ENCODE peak calls at places on chromosomes 7 and 10, in seven cellular contexts. U, C, M, F, O, J and N are unnamed samples.
A peak's percentile ranks its signal among the peaks of the same experiment; 100 is the strongest.

GRCh38 chr10:88897019-88897853 is 17.2 kb downstream of the STAMBPL1 start:
- DNase-seq in U (peak; percentile 44), C (no peak), M (no peak), F (no peak), O (no peak), J (peak; percentile 33), N (no peak)

GRCh38 chr10:24541239-24541753 is 182.4 kb downstream of the ARHGAP21 start:
- DNase-seq in U (peak; percentile 97), C (no peak), M (no peak), F (no peak), O (no peak), J (no peak), N (no peak)

GRCh38 chr10:9845075-9845474 is 1172.6 kb upstream of the CELF2 start:
- DNase-seq in U (no peak), C (no peak), M (no peak), F (no peak), O (no peak), J (no peak), N (no peak)

GRCh38 chr7:47816647-47817046 is 131.6 kb downstream of the PKD1L1 start:
- DNase-seq in U (peak; percentile 35), C (no peak), M (no peak), F (no peak), O (no peak), J (no peak), N (no peak)

GRCh38 chr7:1900847-1901246 is 230.8 kb downstream of the ELFN1 start:
- DNase-seq in U (no peak), C (no peak), M (peak; percentile 51), F (no peak), O (peak; percentile 9), J (no peak), N (peak; percentile 33)

GRCh38 chr10:80530251-80530650 is 7.5 kb upstream of the SH2D4B start:
- DNase-seq in U (peak; percentile 40), C (peak; percentile 42), M (no peak), F (no peak), O (peak; percentile 55), J (peak; percentile 33), N (no peak)

GRCh38 chr10:29736325-29737208 is 101.8 kb upstream of the SVIL start:
- DNase-seq in U (no peak), C (peak; percentile 87), M (peak; percentile 88), F (peak; percentile 80), O (peak; percentile 75), J (peak; percentile 70), N (no peak)

GRCh38 chr7:38858281-38858884 is 50.6 kb downstream of the VPS41 start:
- DNase-seq in U (no peak), C (no peak), M (no peak), F (no peak), O (no peak), J (no peak), N (no peak)

GRCh38 chr7:18387191-18387720 is 108.3 kb upstream of the HDAC9 start:
- DNase-seq in U (no peak), C (no peak), M (no peak), F (no peak), O (no peak), J (no peak), N (no peak)

DNA sequence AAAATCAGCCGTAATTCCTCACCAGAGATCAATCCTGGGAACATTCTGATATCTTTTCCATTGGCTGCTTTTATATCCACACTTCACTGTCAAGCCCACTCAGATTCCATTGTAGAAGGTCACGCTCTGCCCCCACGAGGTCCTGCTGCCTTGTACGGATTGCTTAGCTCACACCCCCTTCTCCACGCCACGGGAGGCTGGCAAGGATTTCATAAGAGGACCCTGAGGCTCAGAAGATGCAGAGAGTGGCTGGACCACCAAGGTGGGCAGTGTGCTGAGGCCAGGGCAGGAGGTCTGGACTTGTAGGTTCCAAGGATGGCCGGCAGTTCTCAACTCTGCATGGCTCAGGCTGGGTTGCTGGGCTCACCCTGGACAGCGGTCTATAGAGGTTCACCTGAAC is 149.7 kb downstream of the RNF216 start:
- DNase-seq in U (no peak), C (no peak), M (peak; percentile 50), F (no peak), O (no peak), J (no peak), N (no peak)
- H3K27ac ChIP-seq in U (no peak overlapping the region), C (peak overlapping the region; percentile 12), M (no peak overlapping the region), F (no peak overlapping the region), O (no peak overlapping the region), J (no peak overlapping the region), N (peak overlapping the region; percentile 76)

DNA sequence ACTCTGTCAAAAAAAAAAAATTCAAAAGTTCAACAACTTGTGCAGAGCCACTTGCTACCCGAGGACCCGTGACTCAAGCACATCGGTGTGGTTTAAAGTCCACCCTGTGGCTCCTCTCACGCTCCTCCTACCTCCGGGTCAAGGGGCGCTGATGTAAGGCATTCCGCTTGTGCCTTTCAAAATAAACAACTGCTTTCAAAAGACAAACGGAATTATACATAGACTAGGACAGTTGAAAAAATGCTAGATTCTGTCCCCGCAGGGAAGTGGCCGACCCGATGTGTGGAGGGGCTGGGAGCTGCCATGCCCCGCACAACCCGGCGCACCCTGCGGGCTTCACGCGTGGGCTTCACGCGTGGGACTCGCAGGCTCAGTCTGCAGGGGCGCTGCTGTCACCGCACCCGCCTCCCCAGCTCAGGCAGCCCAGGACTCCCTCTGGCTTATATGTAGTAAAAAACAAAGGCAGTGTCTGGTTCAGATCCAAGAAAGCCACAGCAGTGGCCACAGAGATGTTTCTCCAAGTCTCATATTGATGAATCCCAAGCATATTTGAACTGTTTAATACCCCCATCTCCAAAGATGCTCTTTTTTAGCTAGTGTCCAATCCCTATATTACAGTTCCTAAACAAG is 239.7 kb upstream of the INHBA start:
- DNase-seq in U (peak; percentile 91), C (no peak), M (peak; percentile 79), F (no peak), O (no peak), J (peak; percentile 72), N (no peak)
- TF ChIP-seq CTCF in U (no peak), C (no peak), M (no peak), F (no peak), O (no peak), J (no peak), N (no peak)

GRCh38 chr7:75889223-75889825 is 10.5 kb downstream of the RHBDD2 start:
- DNase-seq in U (no peak), C (no peak), M (no peak), F (no peak), O (no peak), J (no peak), N (no peak)

GRCh38 chr7:75891815-75892411 is 13.1 kb downstream of the RHBDD2 start:
- DNase-seq in U (no peak), C (no peak), M (no peak), F (no peak), O (no peak), J (no peak), N (no peak)

GRCh38 chr7:75887669-75888369 is 9.0 kb downstream of the RHBDD2 start:
- DNase-seq in U (no peak), C (no peak), M (no peak), F (no peak), O (no peak), J (no peak), N (no peak)

GRCh38 chr7:75889826-75890225 is 11.0 kb downstream of the RHBDD2 start:
- DNase-seq in U (no peak), C (no peak), M (no peak), F (no peak), O (no peak), J (no peak), N (no peak)

DNA sequence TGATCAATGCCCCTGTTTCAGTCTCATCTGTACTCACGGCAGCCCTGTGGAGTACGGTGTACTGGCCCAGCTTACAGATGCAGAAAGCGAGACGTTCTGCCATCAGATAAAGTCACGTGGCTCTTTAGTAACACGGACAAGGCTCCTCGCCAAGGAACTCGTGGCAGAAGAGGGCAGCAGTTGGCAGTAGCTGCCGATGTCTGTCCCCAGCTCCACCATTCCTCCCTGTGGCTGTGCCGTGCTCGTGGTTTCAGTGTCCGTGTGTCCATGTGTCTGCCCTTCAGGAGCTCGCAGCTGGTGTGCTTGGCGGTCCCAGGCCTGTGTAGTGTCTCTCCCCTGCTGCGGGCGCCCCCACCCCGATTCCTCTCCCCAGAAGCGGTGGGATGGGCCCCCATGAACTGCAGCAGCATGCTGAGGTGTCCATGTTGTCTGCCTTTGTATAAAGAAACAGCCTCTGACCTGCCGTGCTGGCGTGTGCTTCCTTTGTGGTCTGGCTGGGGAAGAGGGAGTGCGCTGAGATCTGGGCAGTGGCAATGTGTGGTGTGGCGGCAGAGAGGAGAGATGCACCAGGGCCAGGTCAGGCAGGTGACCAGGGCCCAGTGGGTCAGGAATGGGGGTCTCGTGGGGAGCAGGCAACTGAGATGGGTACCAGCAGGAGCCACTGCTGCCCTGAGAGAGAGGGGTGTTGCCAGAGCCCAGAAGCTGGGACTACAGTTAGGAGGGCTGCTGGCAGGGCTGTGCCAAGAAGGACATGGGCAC is 9.8 kb downstream of the RHBDD2 start:
- DNase-seq in U (no peak), C (no peak), M (no peak), F (no peak), O (peak; percentile 55), J (no peak), N (no peak)
- H3K36me3 ChIP-seq in U (peaks cover 24% of the 10 kb centered on the region), C (peaks cover 30% of the 10 kb centered on the region), M (peaks cover 47% of the 10 kb centered on the region), F (no peaks in the 10 kb centered on the region), O (peaks cover 46% of the 10 kb centered on the region), J (no peaks in the 10 kb centered on the region), N (peaks cover 16% of the 10 kb centered on the region)

GRCh38 chr10:60992661-60993060 is 48.7 kb upstream of the RHOBTB1 start:
- DNase-seq in U (no peak), C (no peak), M (no peak), F (no peak), O (no peak), J (no peak), N (no peak)
- H3K27ac ChIP-seq in U (no peak overlapping the region), C (peak overlapping the region; percentile 14), M (no peak overlapping the region), F (no peak overlapping the region), O (no peak overlapping the region), J (no peak overlapping the region), N (no peak overlapping the region)

DNA sequence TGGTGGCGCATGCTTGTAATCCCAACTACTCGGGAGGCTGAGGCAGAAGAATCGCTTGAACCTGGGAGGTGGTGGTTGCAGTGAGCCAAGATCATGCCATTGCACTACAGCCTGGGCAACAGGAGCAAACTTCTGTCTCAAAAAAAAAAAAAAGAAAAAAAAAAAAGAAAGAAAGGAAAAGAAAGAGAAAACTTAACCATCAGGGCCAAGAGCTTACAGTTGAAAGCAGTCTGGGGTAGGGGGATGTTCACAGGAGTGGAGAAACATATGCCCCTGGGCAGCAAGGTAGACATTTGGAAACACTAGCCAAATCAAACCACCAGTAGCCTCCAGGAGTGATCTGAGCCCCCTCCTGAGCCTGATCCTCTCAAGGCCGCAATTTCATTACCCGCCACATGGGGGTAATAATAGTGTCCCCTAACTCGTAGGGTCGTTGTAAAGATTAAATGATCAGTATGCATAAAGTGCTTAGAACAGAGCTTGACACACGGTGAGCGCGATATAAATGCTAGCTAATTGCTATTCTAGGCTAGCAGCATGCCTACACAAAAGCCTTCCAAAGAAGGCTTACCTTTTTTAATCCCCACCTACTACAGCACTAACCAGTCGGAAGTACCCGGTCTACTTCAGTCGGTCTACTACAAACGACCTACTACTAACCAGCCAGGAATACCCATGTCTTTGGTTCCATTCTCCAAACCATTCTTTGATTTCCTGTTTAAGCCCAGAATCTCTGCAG is 274.3 kb upstream of the NEBL start:
- DNase-seq in U (no peak), C (peak; percentile 66), M (no peak), F (no peak), O (no peak), J (no peak), N (no peak)
- TF ChIP-seq CTCF in U (no peak), C (peak; percentile 54), M (no peak), F (peak; percentile 12), O (no peak), J (no peak), N (no peak)